ENCODE peak calls at places on chromosomes 13 and 19, in ten cellular contexts. O, X, W, V, E, P, H, F, N and U are unnamed samples.

GRCh38 chr13:94966380-94966779 is 254.0 kb upstream of the SOX21 start:
- DNase-seq in W (no peak), N (no peak), V (no peak), X (no peak), F (no peak), E (no peak), O (no peak), H (no peak), P (no peak), U (no peak)

GRCh38 chr13:98755116-98755515 is 2.6 kb upstream of the SLC15A1 start:
- DNase-seq in X (no peak), E (no peak), N (no peak), W (no peak), H (no peak), P (no peak), O (no peak), V (no peak), F (no peak), U (no peak)

GRCh38 chr19:38500450-38500849 is 67.0 kb downstream of the RYR1 start:
- DNase-seq in X (no peak), P (no peak), N (no peak), V (no peak), O (no peak), F (no peak), W (no peak), E (no peak), H (no peak), U (no peak)

GRCh38 chr13:103757361-103757760 is 691.1 kb upstream of the SLC10A2 start:
- DNase-seq in O (no peak), H (no peak), V (no peak), X (no peak), F (no peak), P (no peak), N (no peak), W (no peak), E (no peak), U (no peak)

GRCh38 chr19:52584686-52585085 is 14.6 kb downstream of the ZNF701 start:
- DNase-seq in O (no peak), P (no peak), N (no peak), F (no peak), E (no peak), H (no peak), X (no peak), W (no peak), V (no peak), U (peak; percentile 71)

GRCh38 chr19:3034845-3035541 is 5.9 kb upstream of the TLE2 start:
- DNase-seq in V (no peak), P (no peak), F (no peak), E (no peak), N (peak; percentile 50), W (no peak), O (no peak), H (peak; percentile 50), X (no peak), U (no peak)

GRCh38 chr19:35986664-35987570 is 8.1 kb upstream of the SDHAF1 start:
- DNase-seq in P (peak; percentile 47), F (no peak), H (no peak), O (no peak), N (no peak), W (peak; percentile 40), X (peak; percentile 77), V (no peak), E (peak; percentile 67), U (no peak)

GRCh38 chr13:101624210-101624922 is 171.9 kb downstream of the ITGBL1 start:
- DNase-seq in O (no peak), H (peak; percentile 28), N (no peak), V (no peak), X (no peak), F (no peak), W (no peak), P (no peak), E (no peak), U (no peak)

GRCh38 chr13:102825921-102826706 is 19.7 kb upstream of the ERCC5 start:
- DNase-seq in W (no peak), H (peak; percentile 96), P (no peak), N (peak; percentile 33), E (no peak), F (no peak), O (no peak), V (peak; percentile 79), X (no peak), U (no peak)

GRCh38 chr19:31499826-31500539 is 150.7 kb upstream of the TSHZ3 start:
- DNase-seq in X (no peak), H (no peak), O (peak; percentile 43), F (no peak), V (no peak), P (no peak), E (no peak), W (no peak), N (no peak), U (peak; percentile 75)

GRCh38 chr13:28316129-28316528 is 177.8 kb downstream of the PAN3 start:
- DNase-seq in X (no peak), H (no peak), E (no peak), W (no peak), V (no peak), P (no peak), O (no peak), F (no peak), N (no peak), U (no peak)

GRCh38 chr19:16262618-16263017 is 62.0 kb upstream of the KLF2 start:
- DNase-seq in H (peak; percentile 19), E (no peak), F (no peak), V (no peak), W (peak; percentile 72), O (no peak), X (peak; percentile 77), N (no peak), P (no peak), U (no peak)

GRCh38 chr13:31699650-31700049 is 39.7 kb upstream of the RXFP2 start:
- DNase-seq in P (no peak), F (no peak), W (no peak), V (no peak), H (no peak), E (no peak), X (no peak), N (no peak), O (no peak), U (no peak)

GRCh38 chr13:78147905-78148304 is 229.3 kb upstream of the EDNRB start:
- DNase-seq in W (no peak), O (no peak), H (peak; percentile 65), X (no peak), P (no peak), V (no peak), N (peak; percentile 17), E (no peak), F (no peak), U (no peak)